ENCODE peak calls at places on chromosomes 3 and 15, in ten cellular contexts. One of them, this sample, is unnamed.

GRCh38 chr15:40430271-40430805 is 10.4 kb upstream of the BAHD1 start:
- DNase-seq in AG10803: peak; percentile 64
- DNase-seq in body of pancreas: no peak
- DNase-seq in neural crest cell: no peak
- DNase-seq in neural progenitor cell: no peak
- DNase-seq in endodermal cell: peak; percentile 78
- DNase-seq in GM13977: no peak
- DNase-seq in PC-9: no peak
- DNase-seq in breast epithelium: no peak
- DNase-seq in dorsolateral prefrontal cortex: no peak
- DNase-seq in this sample: no peak

GRCh38 chr15:78301326-78301725 is 1.9 kb upstream of the SKIC8 start:
- DNase-seq in AG10803: no peak
- DNase-seq in body of pancreas: no peak
- DNase-seq in neural crest cell: no peak
- DNase-seq in neural progenitor cell: no peak
- DNase-seq in endodermal cell: no peak
- DNase-seq in GM13977: no peak
- DNase-seq in PC-9: no peak
- DNase-seq in breast epithelium: no peak
- DNase-seq in dorsolateral prefrontal cortex: no peak
- DNase-seq in this sample: no peak

GRCh38 chr3:55534876-55535275 is 47.8 kb upstream of the WNT5A start:
- DNase-seq in AG10803: no peak
- DNase-seq in body of pancreas: no peak
- DNase-seq in neural crest cell: no peak
- DNase-seq in neural progenitor cell: no peak
- DNase-seq in endodermal cell: no peak
- DNase-seq in GM13977: no peak
- DNase-seq in PC-9: peak; percentile 35
- DNase-seq in breast epithelium: no peak
- DNase-seq in dorsolateral prefrontal cortex: no peak
- DNase-seq in this sample: no peak

GRCh38 chr15:71080166-71080565 is 35.1 kb upstream of the THSD4 start:
- DNase-seq in AG10803: no peak
- DNase-seq in body of pancreas: no peak
- DNase-seq in neural crest cell: no peak
- DNase-seq in neural progenitor cell: no peak
- DNase-seq in endodermal cell: no peak
- DNase-seq in GM13977: no peak
- DNase-seq in PC-9: no peak
- DNase-seq in breast epithelium: no peak
- DNase-seq in dorsolateral prefrontal cortex: no peak
- DNase-seq in this sample: no peak

GRCh38 chr3:111768571-111769100 is 90.4 kb upstream of the PHLDB2 start:
- DNase-seq in AG10803: peak; percentile 92
- DNase-seq in body of pancreas: no peak
- DNase-seq in neural crest cell: no peak
- DNase-seq in neural progenitor cell: no peak
- DNase-seq in endodermal cell: no peak
- DNase-seq in GM13977: no peak
- DNase-seq in PC-9: peak; percentile 54
- DNase-seq in breast epithelium: no peak
- DNase-seq in dorsolateral prefrontal cortex: no peak
- DNase-seq in this sample: no peak

GRCh38 chr3:161800985-161801559 is 304.5 kb downstream of the OTOL1 start:
- DNase-seq in AG10803: no peak
- DNase-seq in body of pancreas: no peak
- DNase-seq in neural crest cell: no peak
- DNase-seq in neural progenitor cell: no peak
- DNase-seq in endodermal cell: no peak
- DNase-seq in GM13977: no peak
- DNase-seq in PC-9: no peak
- DNase-seq in breast epithelium: no peak
- DNase-seq in dorsolateral prefrontal cortex: no peak
- DNase-seq in this sample: no peak

GRCh38 chr3:41064070-41064469 is 135.2 kb upstream of the CTNNB1 start:
- DNase-seq in AG10803: no peak
- DNase-seq in body of pancreas: no peak
- DNase-seq in neural crest cell: no peak
- DNase-seq in neural progenitor cell: no peak
- DNase-seq in endodermal cell: no peak
- DNase-seq in GM13977: no peak
- DNase-seq in PC-9: no peak
- DNase-seq in breast epithelium: no peak
- DNase-seq in dorsolateral prefrontal cortex: no peak
- DNase-seq in this sample: no peak

GRCh38 chr15:55800216-55800615 is 57.3 kb upstream of the PRTG start:
- DNase-seq in AG10803: no peak
- DNase-seq in body of pancreas: no peak
- DNase-seq in neural crest cell: no peak
- DNase-seq in neural progenitor cell: no peak
- DNase-seq in endodermal cell: no peak
- DNase-seq in GM13977: no peak
- DNase-seq in PC-9: no peak
- DNase-seq in breast epithelium: no peak
- DNase-seq in dorsolateral prefrontal cortex: no peak
- DNase-seq in this sample: no peak

GRCh38 chr3:123740391-123740822 is 143.7 kb downstream of the MYLK start:
- DNase-seq in AG10803: no peak
- DNase-seq in body of pancreas: no peak
- DNase-seq in neural crest cell: no peak
- DNase-seq in neural progenitor cell: no peak
- DNase-seq in endodermal cell: no peak
- DNase-seq in GM13977: no peak
- DNase-seq in PC-9: no peak
- DNase-seq in breast epithelium: no peak
- DNase-seq in dorsolateral prefrontal cortex: no peak
- DNase-seq in this sample: no peak

GRCh38 chr15:79218588-79219200 is 63.8 kb upstream of the ANKRD34C start:
- DNase-seq in AG10803: peak; percentile 10
- DNase-seq in body of pancreas: no peak
- DNase-seq in neural crest cell: no peak
- DNase-seq in neural progenitor cell: no peak
- DNase-seq in endodermal cell: no peak
- DNase-seq in GM13977: no peak
- DNase-seq in PC-9: no peak
- DNase-seq in breast epithelium: no peak
- DNase-seq in dorsolateral prefrontal cortex: no peak
- DNase-seq in this sample: no peak

GRCh38 chr15:57562220-57562769 is 29.4 kb upstream of the MYZAP start:
- DNase-seq in AG10803: no peak
- DNase-seq in body of pancreas: peak; percentile 57
- DNase-seq in neural crest cell: no peak
- DNase-seq in neural progenitor cell: no peak
- DNase-seq in endodermal cell: no peak
- DNase-seq in GM13977: no peak
- DNase-seq in PC-9: no peak
- DNase-seq in breast epithelium: no peak
- DNase-seq in dorsolateral prefrontal cortex: no peak
- DNase-seq in this sample: no peak

GRCh38 chr3:192889694-192890093 is 28.0 kb downstream of the MB21D2 start:
- DNase-seq in AG10803: no peak
- DNase-seq in body of pancreas: no peak
- DNase-seq in neural crest cell: no peak
- DNase-seq in neural progenitor cell: no peak
- DNase-seq in endodermal cell: no peak
- DNase-seq in GM13977: no peak
- DNase-seq in PC-9: no peak
- DNase-seq in breast epithelium: no peak
- DNase-seq in dorsolateral prefrontal cortex: no peak
- DNase-seq in this sample: no peak

GRCh38 chr15:74621546-74621920 is 5.9 kb downstream of the CLK3 start:
- DNase-seq in AG10803: no peak
- DNase-seq in body of pancreas: no peak
- DNase-seq in neural crest cell: no peak
- DNase-seq in neural progenitor cell: no peak
- DNase-seq in endodermal cell: no peak
- DNase-seq in GM13977: no peak
- DNase-seq in PC-9: no peak
- DNase-seq in breast epithelium: no peak
- DNase-seq in dorsolateral prefrontal cortex: peak; percentile 68
- DNase-seq in this sample: no peak

GRCh38 chr3:16728762-16729745 is 123.8 kb upstream of the DAZL start:
- DNase-seq in AG10803: peak; percentile 81
- DNase-seq in body of pancreas: no peak
- DNase-seq in neural crest cell: no peak
- DNase-seq in neural progenitor cell: no peak
- DNase-seq in endodermal cell: no peak
- DNase-seq in GM13977: no peak
- DNase-seq in PC-9: peak; percentile 45
- DNase-seq in breast epithelium: no peak
- DNase-seq in dorsolateral prefrontal cortex: no peak
- DNase-seq in this sample: no peak

GRCh38 chr3:7999363-7999762 is 502.3 kb upstream of the LMCD1 start:
- DNase-seq in AG10803: no peak
- DNase-seq in body of pancreas: no peak
- DNase-seq in neural crest cell: no peak
- DNase-seq in neural progenitor cell: peak; percentile 80
- DNase-seq in endodermal cell: peak; percentile 88
- DNase-seq in GM13977: no peak
- DNase-seq in PC-9: no peak
- DNase-seq in breast epithelium: no peak
- DNase-seq in dorsolateral prefrontal cortex: no peak
- DNase-seq in this sample: no peak

GRCh38 chr3:128746881-128747280 is 20.9 kb downstream of the RAB7A start:
- DNase-seq in AG10803: no peak
- DNase-seq in body of pancreas: no peak
- DNase-seq in neural crest cell: no peak
- DNase-seq in neural progenitor cell: no peak
- DNase-seq in endodermal cell: no peak
- DNase-seq in GM13977: no peak
- DNase-seq in PC-9: no peak
- DNase-seq in breast epithelium: no peak
- DNase-seq in dorsolateral prefrontal cortex: no peak
- DNase-seq in this sample: no peak

GRCh38 chr15:49627407-49627877 is 6.6 kb downstream of the DTWD1 start:
- DNase-seq in AG10803: peak; percentile 93
- DNase-seq in body of pancreas: no peak
- DNase-seq in neural crest cell: no peak
- DNase-seq in neural progenitor cell: no peak
- DNase-seq in endodermal cell: no peak
- DNase-seq in GM13977: no peak
- DNase-seq in PC-9: peak; percentile 8
- DNase-seq in breast epithelium: no peak
- DNase-seq in dorsolateral prefrontal cortex: no peak
- DNase-seq in this sample: no peak

DNA sequence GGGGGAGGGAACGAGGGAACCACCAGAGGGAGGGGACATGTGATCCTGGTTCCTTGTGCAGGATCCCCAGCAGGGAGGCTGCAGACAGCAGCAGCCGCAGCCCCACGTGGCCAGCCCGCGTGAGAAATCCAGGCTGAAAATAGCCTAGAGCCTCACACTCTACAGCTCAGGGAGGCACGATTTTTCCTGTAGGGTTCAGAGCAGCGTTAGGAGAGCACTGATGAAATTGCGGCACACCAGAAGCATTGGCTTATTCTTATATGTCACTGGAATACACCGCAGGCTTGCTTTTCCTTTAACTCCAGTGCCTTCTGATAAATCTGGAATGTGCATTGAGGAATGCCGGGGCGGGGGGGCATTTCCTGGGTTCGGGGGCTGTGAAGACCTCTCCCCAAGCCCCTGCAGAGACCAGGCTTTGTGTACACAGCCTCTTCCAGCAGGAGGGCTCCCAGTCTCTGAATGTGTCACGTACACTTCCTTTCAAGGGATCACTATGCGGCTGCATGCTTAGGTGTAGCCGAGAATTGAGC is 193.0 kb downstream of the ATP10A start:
- DNase-seq in AG10803: peak; percentile 65
- DNase-seq in body of pancreas: no peak
- DNase-seq in neural crest cell: peak; percentile 41
- DNase-seq in neural progenitor cell: peak; percentile 91
- DNase-seq in endodermal cell: peak; percentile 96
- DNase-seq in GM13977: no peak
- DNase-seq in PC-9: no peak
- DNase-seq in breast epithelium: no peak
- DNase-seq in dorsolateral prefrontal cortex: peak; percentile 82
- DNase-seq in this sample: no peak
- TF ChIP-seq CTCF in AG10803: no peak
- TF ChIP-seq CTCF in body of pancreas: no peak
- TF ChIP-seq CTCF in neural crest cell: no peak
- TF ChIP-seq CTCF in neural progenitor cell: no peak
- TF ChIP-seq CTCF in endodermal cell: no peak
- TF ChIP-seq CTCF in GM13977: no peak
- TF ChIP-seq CTCF in PC-9: no peak
- TF ChIP-seq CTCF in breast epithelium: no peak
- TF ChIP-seq CTCF in dorsolateral prefrontal cortex: no peak
- TF ChIP-seq CTCF in this sample: no peak

GRCh38 chr15:61051570-61052031 is 177.5 kb downstream of the RORA start:
- DNase-seq in AG10803: peak; percentile 87
- DNase-seq in body of pancreas: peak; percentile 23
- DNase-seq in neural crest cell: peak; percentile 8
- DNase-seq in neural progenitor cell: peak; percentile 62
- DNase-seq in endodermal cell: peak; percentile 81
- DNase-seq in GM13977: no peak
- DNase-seq in PC-9: peak; percentile 29
- DNase-seq in breast epithelium: no peak
- DNase-seq in dorsolateral prefrontal cortex: no peak
- DNase-seq in this sample: no peak
- TF ChIP-seq CTCF in AG10803: peak; percentile 98
- TF ChIP-seq CTCF in body of pancreas: peak; percentile 54
- TF ChIP-seq CTCF in neural crest cell: peak; percentile 69
- TF ChIP-seq CTCF in neural progenitor cell: peak; percentile 61
- TF ChIP-seq CTCF in endodermal cell: peak; percentile 75
- TF ChIP-seq CTCF in GM13977: peak; percentile 20
- TF ChIP-seq CTCF in PC-9: peak; percentile 64
- TF ChIP-seq CTCF in breast epithelium: peak; percentile 55
- TF ChIP-seq CTCF in dorsolateral prefrontal cortex: peak; percentile 56
- TF ChIP-seq CTCF in this sample: no peak

DNA sequence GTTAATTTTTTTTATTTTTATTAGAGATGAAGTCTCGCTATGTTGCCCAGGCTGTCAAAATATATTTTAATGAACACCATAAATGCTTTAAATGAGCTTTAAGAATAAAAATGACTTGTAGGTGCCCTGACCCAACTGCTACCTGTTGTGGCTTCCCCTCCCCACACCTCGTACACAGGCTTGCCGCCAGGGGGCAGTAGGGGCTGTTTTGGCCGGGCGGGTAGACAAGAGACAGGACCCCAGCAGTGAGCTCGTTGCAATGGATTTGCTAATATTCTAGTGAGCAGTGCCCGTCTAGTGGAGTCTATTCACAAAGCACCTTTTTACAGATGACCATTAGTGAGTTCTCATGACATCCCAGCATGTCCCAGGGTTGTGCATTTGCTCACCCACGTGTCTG is 418.1 kb downstream of the OCA2 start:
- DNase-seq in AG10803: no peak
- DNase-seq in body of pancreas: no peak
- DNase-seq in neural crest cell: no peak
- DNase-seq in neural progenitor cell: no peak
- DNase-seq in endodermal cell: no peak
- DNase-seq in GM13977: no peak
- DNase-seq in PC-9: peak; percentile 20
- DNase-seq in breast epithelium: no peak
- DNase-seq in dorsolateral prefrontal cortex: no peak
- DNase-seq in this sample: no peak
- TF ChIP-seq CTCF in AG10803: no peak
- TF ChIP-seq CTCF in body of pancreas: no peak
- TF ChIP-seq CTCF in neural crest cell: no peak
- TF ChIP-seq CTCF in neural progenitor cell: no peak
- TF ChIP-seq CTCF in endodermal cell: no peak
- TF ChIP-seq CTCF in GM13977: no peak
- TF ChIP-seq CTCF in PC-9: peak; percentile 59
- TF ChIP-seq CTCF in breast epithelium: no peak
- TF ChIP-seq CTCF in dorsolateral prefrontal cortex: peak; percentile 37
- TF ChIP-seq CTCF in this sample: no peak

GRCh38 chr3:2856062-2856792 is 253.9 kb downstream of the IL5RA start:
- DNase-seq in AG10803: no peak
- DNase-seq in body of pancreas: no peak
- DNase-seq in neural crest cell: no peak
- DNase-seq in neural progenitor cell: peak; percentile 66
- DNase-seq in endodermal cell: peak; percentile 57
- DNase-seq in GM13977: no peak
- DNase-seq in PC-9: no peak
- DNase-seq in breast epithelium: no peak
- DNase-seq in dorsolateral prefrontal cortex: no peak
- DNase-seq in this sample: no peak
- TF ChIP-seq CTCF in AG10803: no peak
- TF ChIP-seq CTCF in body of pancreas: no peak
- TF ChIP-seq CTCF in neural crest cell: no peak
- TF ChIP-seq CTCF in neural progenitor cell: peak; percentile 53
- TF ChIP-seq CTCF in endodermal cell: peak; percentile 65
- TF ChIP-seq CTCF in GM13977: no peak
- TF ChIP-seq CTCF in PC-9: no peak
- TF ChIP-seq CTCF in breast epithelium: no peak
- TF ChIP-seq CTCF in dorsolateral prefrontal cortex: no peak
- TF ChIP-seq CTCF in this sample: no peak

This sample was measured in activated B cell treated with CpG ODN at 0.5 μM for 24 hours.